ENCODE peak calls at places on chromosome 2, in four cellular contexts. D is bronchial epithelial cell, C is kidney epithelial cell, X is tibial artery. J is an unnamed sample.

GRCh38 chr2:15115786-15116185 is 445.3 kb downstream of the NBAS start:
- DNase-seq in D (no peak), C (no peak), X (no peak), J (no peak)

GRCh38 chr2:215362562-215362904 is 50.7 kb downstream of the ATIC start:
- DNase-seq in C (no peak), D (no peak), X (no peak), J (no peak)

GRCh38 chr2:68560583-68560982 is 82.8 kb upstream of the PROKR1 start:
- DNase-seq in X (no peak), D (no peak), C (no peak), J (no peak)

GRCh38 chr2:18828296-18828695 is 238.9 kb upstream of the NT5C1B start:
- DNase-seq in C (no peak), D (no peak), X (no peak), J (no peak)

GRCh38 chr2:28684142-28684858 is 67.3 kb upstream of the PPP1CB start:
- DNase-seq in X (no peak), C (no peak), D (no peak), J (no peak)

GRCh38 chr2:111164078-111164477 is 43.4 kb downstream of the BCL2L11 start:
- DNase-seq in D (no peak), C (no peak), X (no peak), J (no peak)

GRCh38 chr2:42141687-42142475 is 27.3 kb upstream of the EML4 start:
- DNase-seq in C (no peak), X (peak), D (peak), J (peak)

GRCh38 chr2:169933124-169933711 is 106.0 kb downstream of the UBR3 start:
- DNase-seq in X (no peak), C (peak), D (peak), J (peak)

GRCh38 chr2:198347349-198347748 is 543.0 kb downstream of the PLCL1 start:
- DNase-seq in X (no peak), D (no peak), C (no peak), J (no peak)

GRCh38 chr2:150212722-150213171 is 274.7 kb downstream of the RND3 start:
- DNase-seq in X (no peak), C (no peak), D (no peak), J (peak)

GRCh38 chr2:111679202-111679601 is 204.8 kb downstream of the ANAPC1 start:
- DNase-seq in D (no peak), X (no peak), C (no peak), J (peak)

GRCh38 chr2:140567734-140568133 is 1563.1 kb downstream of the LRP1B start:
- DNase-seq in X (no peak), C (no peak), D (peak), J (peak)